ENCODE peak calls at places on chromosomes 4 and X, in six cellular contexts. One of them, this sample, is unnamed.

GRCh38 chrX:24692305-24692704 is 1.4 kb upstream of the POLA1 start:
- DNase-seq in HepG2: no peak
- DNase-seq in SK-N-SH: no peak
- DNase-seq in GM12878: no peak
- DNase-seq in K562: no peak
- DNase-seq in H1: no peak
- DNase-seq in this sample: no peak

GRCh38 chrX:11212741-11213140 is 80.5 kb upstream of the AMELX start:
- DNase-seq in K562: peak
- DNase-seq in SK-N-SH: peak
- DNase-seq in GM12878: no peak
- DNase-seq in H1: no peak
- DNase-seq in HepG2: no peak
- DNase-seq in this sample: no peak

GRCh38 chr4:138788857-138789256 is 226.7 kb upstream of the NOCT start:
- DNase-seq in HepG2: no peak
- DNase-seq in GM12878: no peak
- DNase-seq in K562: peak
- DNase-seq in SK-N-SH: no peak
- DNase-seq in H1: no peak
- DNase-seq in this sample: no peak

GRCh38 chr4:32290102-32290501 is 1569.9 kb downstream of the PCDH7 start:
- DNase-seq in GM12878: no peak
- DNase-seq in HepG2: no peak
- DNase-seq in SK-N-SH: no peak
- DNase-seq in H1: no peak
- DNase-seq in K562: no peak
- DNase-seq in this sample: no peak

GRCh38 chr4:15213415-15213814 is 211.1 kb downstream of the CPEB2 start:
- DNase-seq in GM12878: no peak
- DNase-seq in HepG2: no peak
- DNase-seq in K562: no peak
- DNase-seq in SK-N-SH: no peak
- DNase-seq in H1: no peak
- DNase-seq in this sample: no peak

GRCh38 chr4:127788517-127788916 is 6.4 kb downstream of the HSPA4L start:
- DNase-seq in SK-N-SH: peak
- DNase-seq in GM12878: no peak
- DNase-seq in H1: no peak
- DNase-seq in K562: no peak
- DNase-seq in HepG2: peak
- DNase-seq in this sample: no peak

GRCh38 chr4:155371432-155372043 is 5.2 kb downstream of the MAP9 start:
- DNase-seq in SK-N-SH: peak
- DNase-seq in HepG2: no peak
- DNase-seq in H1: no peak
- DNase-seq in GM12878: no peak
- DNase-seq in K562: no peak
- DNase-seq in this sample: no peak

GRCh38 chrX:38804481-38805293 is 3.4 kb downstream of the MID1IP1 start:
- DNase-seq in K562: peak
- DNase-seq in H1: no peak
- DNase-seq in HepG2: no peak
- DNase-seq in SK-N-SH: peak
- DNase-seq in GM12878: no peak
- DNase-seq in this sample: no peak

GRCh38 chrX:120457766-120458180 is 11.3 kb downstream of the LAMP2 start:
- DNase-seq in SK-N-SH: no peak
- DNase-seq in H1: no peak
- DNase-seq in GM12878: peak
- DNase-seq in HepG2: no peak
- DNase-seq in K562: no peak
- DNase-seq in this sample: peak

GRCh38 chr4:183638436-183638835 is 20.5 kb downstream of the RWDD4 start:
- DNase-seq in GM12878: no peak
- DNase-seq in H1: no peak
- DNase-seq in SK-N-SH: no peak
- DNase-seq in K562: no peak
- DNase-seq in HepG2: no peak
- DNase-seq in this sample: no peak

GRCh38 chr4:53908661-53909078 is 155.7 kb downstream of the CHIC2 start:
- DNase-seq in HepG2: peak
- DNase-seq in K562: peak
- DNase-seq in SK-N-SH: peak
- DNase-seq in H1: no peak
- DNase-seq in GM12878: peak
- DNase-seq in this sample: peak

GRCh38 chr4:61580721-61581377 is 380.7 kb downstream of the ADGRL3 start:
- DNase-seq in H1: no peak
- DNase-seq in K562: no peak
- DNase-seq in HepG2: no peak
- DNase-seq in SK-N-SH: no peak
- DNase-seq in GM12878: no peak
- DNase-seq in this sample: no peak

GRCh38 chr4:57270350-57270749 is 160.2 kb upstream of the IGFBP7 start:
- DNase-seq in K562: no peak
- DNase-seq in GM12878: no peak
- DNase-seq in HepG2: no peak
- DNase-seq in H1: no peak
- DNase-seq in SK-N-SH: no peak
- DNase-seq in this sample: no peak

GRCh38 chr4:164888096-164888495 is 11.1 kb downstream of the APELA start:
- DNase-seq in GM12878: no peak
- DNase-seq in K562: no peak
- DNase-seq in SK-N-SH: no peak
- DNase-seq in H1: no peak
- DNase-seq in HepG2: no peak
- DNase-seq in this sample: no peak

GRCh38 chr4:8599657-8600056 is 7.1 kb downstream of the CPZ start:
- DNase-seq in K562: peak
- DNase-seq in GM12878: no peak
- DNase-seq in HepG2: no peak
- DNase-seq in SK-N-SH: no peak
- DNase-seq in H1: no peak
- DNase-seq in this sample: no peak

GRCh38 chr4:186514271-186514950 is 41.0 kb downstream of the MTNR1A start:
- DNase-seq in GM12878: no peak
- DNase-seq in SK-N-SH: no peak
- DNase-seq in H1: no peak
- DNase-seq in HepG2: no peak
- DNase-seq in K562: no peak
- DNase-seq in this sample: no peak

GRCh38 chr4:2796261-2797187 is 3.6 kb downstream of the SH3BP2 start:
- DNase-seq in HepG2: no peak
- DNase-seq in H1: no peak
- DNase-seq in SK-N-SH: peak
- DNase-seq in GM12878: no peak
- DNase-seq in K562: no peak
- DNase-seq in this sample: no peak

GRCh38 chrX:23782863-23783568 is at the start of gene SAT1:
- DNase-seq in HepG2: peak
- DNase-seq in SK-N-SH: peak
- DNase-seq in K562: peak
- DNase-seq in H1: peak
- DNase-seq in GM12878: peak
- DNase-seq in this sample: peak

GRCh38 chr4:16745009-16745408 is 153.4 kb downstream of the LDB2 start:
- DNase-seq in K562: no peak
- DNase-seq in HepG2: no peak
- DNase-seq in H1: no peak
- DNase-seq in GM12878: no peak
- DNase-seq in SK-N-SH: no peak
- DNase-seq in this sample: no peak

GRCh38 chrX:154785711-154786110 is 19.6 kb downstream of the MPP1 start:
- DNase-seq in GM12878: no peak
- DNase-seq in HepG2: no peak
- DNase-seq in SK-N-SH: no peak
- DNase-seq in H1: no peak
- DNase-seq in K562: no peak
- DNase-seq in this sample: peak

GRCh38 chrX:148316446-148316845 is 184.0 kb upstream of the AFF2 start:
- DNase-seq in SK-N-SH: no peak
- DNase-seq in HepG2: no peak
- DNase-seq in GM12878: no peak
- DNase-seq in H1: no peak
- DNase-seq in K562: no peak
- DNase-seq in this sample: no peak

GRCh38 chr4:71709961-71710360 is 73.9 kb downstream of the GC start:
- DNase-seq in SK-N-SH: no peak
- DNase-seq in HepG2: no peak
- DNase-seq in K562: no peak
- DNase-seq in H1: no peak
- DNase-seq in GM12878: no peak
- DNase-seq in this sample: no peak

GRCh38 chr4:20960291-20960690 is 260.0 kb downstream of the PACRGL start:
- DNase-seq in GM12878: no peak
- DNase-seq in HepG2: no peak
- DNase-seq in SK-N-SH: no peak
- DNase-seq in K562: no peak
- DNase-seq in H1: no peak
- DNase-seq in this sample: no peak

DNA sequence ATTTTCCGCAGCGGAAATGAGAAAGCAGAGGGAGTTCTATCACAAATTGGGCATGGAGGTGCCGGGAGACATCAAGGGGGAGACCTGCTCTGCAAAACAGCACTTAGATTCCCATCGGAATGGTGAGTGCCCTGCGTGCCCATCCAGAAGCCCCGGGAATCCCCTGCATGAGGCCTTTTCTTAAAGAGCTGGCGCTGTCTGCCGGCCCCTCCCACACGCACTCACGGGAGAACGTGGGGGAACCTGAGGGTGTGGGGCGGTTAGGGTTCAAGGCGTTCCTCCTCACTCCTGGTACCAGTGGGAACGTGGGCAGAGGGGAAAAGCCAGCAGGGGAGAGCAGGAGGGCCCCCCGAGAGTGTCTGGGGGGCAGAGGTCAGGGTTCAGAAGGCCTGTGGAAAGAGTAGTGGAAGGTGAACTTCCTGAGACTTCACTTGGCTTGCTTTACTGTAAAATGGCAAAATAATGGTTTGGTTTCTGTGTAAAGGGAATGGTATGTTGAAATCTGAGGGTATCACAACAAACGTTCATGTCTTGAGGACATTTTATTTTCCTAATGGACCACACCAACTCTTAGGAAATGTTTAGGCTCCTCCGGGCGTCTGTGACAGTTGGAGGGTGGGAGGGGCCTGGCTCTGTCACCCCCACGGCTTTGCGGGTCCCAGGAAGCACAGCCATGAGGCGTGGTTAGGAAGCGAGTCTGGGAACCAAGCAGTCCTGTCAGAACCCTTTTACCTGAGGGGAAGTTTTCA is 38.0 kb downstream of the PCGF3 start:
- DNase-seq in HepG2: no peak
- DNase-seq in K562: no peak
- DNase-seq in SK-N-SH: no peak
- DNase-seq in GM12878: no peak
- DNase-seq in H1: no peak
- DNase-seq in this sample: no peak
- TF ChIP-seq GABPA in HepG2: no peak
- TF ChIP-seq GABPA in K562: no peak
- TF ChIP-seq GABPA in SK-N-SH: no peak
- TF ChIP-seq GABPA in GM12878: no peak
- TF ChIP-seq GABPA in H1: no peak
- TF ChIP-seq GABPA in this sample: no peak

DNA sequence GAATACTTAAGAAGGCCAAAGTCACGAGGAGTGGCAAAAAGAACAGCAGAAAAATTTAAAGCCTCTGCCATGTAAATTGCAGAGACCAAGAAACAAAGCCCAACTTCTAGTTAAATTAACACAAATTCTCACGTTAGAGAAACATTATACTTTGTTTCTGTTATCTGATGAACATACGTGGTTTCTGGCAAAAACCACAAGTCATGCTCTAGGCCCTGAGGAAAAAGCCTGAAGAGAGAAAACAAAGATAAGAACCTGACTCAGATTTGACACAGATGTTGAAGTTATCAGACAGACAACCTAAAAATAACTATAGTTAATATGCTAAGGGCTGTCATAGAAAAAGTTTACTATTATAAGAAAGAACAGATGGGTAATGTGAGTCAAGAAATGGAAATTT is 149.1 kb upstream of the PCDH10 start:
- DNase-seq in H1: no peak
- DNase-seq in K562: no peak
- DNase-seq in GM12878: no peak
- DNase-seq in SK-N-SH: no peak
- DNase-seq in HepG2: no peak
- DNase-seq in this sample: no peak
- TF ChIP-seq POLR2AphosphoS5 in H1: no peak
- TF ChIP-seq POLR2AphosphoS5 in K562: no peak
- TF ChIP-seq POLR2AphosphoS5 in GM12878: no peak
- TF ChIP-seq POLR2AphosphoS5 in SK-N-SH: no peak
- TF ChIP-seq POLR2AphosphoS5 in HepG2: no peak
- TF ChIP-seq POLR2AphosphoS5 in this sample: no peak

GRCh38 chr4:81635747-81636146 is 164.0 kb upstream of the RASGEF1B start:
- DNase-seq in SK-N-SH: no peak
- DNase-seq in K562: no peak
- DNase-seq in HepG2: no peak
- DNase-seq in H1: no peak
- DNase-seq in GM12878: peak
- DNase-seq in this sample: peak
- TF ChIP-seq GABPA in SK-N-SH: no peak
- TF ChIP-seq GABPA in K562: no peak
- TF ChIP-seq GABPA in HepG2: no peak
- TF ChIP-seq GABPA in H1: no peak
- TF ChIP-seq GABPA in GM12878: no peak
- TF ChIP-seq GABPA in this sample: no peak

DNA sequence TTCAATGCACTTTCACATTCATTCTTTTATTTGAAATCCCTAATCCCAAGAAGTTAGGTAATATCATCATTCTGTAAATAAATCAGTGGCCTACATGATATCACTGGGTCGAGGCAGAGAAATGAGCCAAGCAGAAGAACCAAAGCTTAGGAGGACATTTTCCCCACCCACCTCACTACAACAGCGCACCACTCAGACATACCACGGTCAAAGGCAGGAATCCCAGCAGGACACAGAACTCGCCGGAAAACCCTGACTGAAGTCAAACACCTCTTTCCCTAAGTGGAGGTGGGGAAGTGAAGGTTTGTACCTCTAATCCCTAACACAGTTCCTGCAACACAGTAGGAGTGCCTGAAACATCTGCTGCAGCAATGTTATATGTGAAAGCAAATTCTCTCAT is 21.5 kb downstream of the RELL1 start:
- DNase-seq in K562: no peak
- DNase-seq in GM12878: no peak
- DNase-seq in HepG2: no peak
- DNase-seq in SK-N-SH: no peak
- DNase-seq in H1: no peak
- DNase-seq in this sample: no peak
- TF ChIP-seq POLR2AphosphoS5 in K562: no peak
- TF ChIP-seq POLR2AphosphoS5 in GM12878: no peak
- TF ChIP-seq POLR2AphosphoS5 in HepG2: no peak
- TF ChIP-seq POLR2AphosphoS5 in SK-N-SH: no peak
- TF ChIP-seq POLR2AphosphoS5 in H1: no peak
- TF ChIP-seq POLR2AphosphoS5 in this sample: no peak

DNA sequence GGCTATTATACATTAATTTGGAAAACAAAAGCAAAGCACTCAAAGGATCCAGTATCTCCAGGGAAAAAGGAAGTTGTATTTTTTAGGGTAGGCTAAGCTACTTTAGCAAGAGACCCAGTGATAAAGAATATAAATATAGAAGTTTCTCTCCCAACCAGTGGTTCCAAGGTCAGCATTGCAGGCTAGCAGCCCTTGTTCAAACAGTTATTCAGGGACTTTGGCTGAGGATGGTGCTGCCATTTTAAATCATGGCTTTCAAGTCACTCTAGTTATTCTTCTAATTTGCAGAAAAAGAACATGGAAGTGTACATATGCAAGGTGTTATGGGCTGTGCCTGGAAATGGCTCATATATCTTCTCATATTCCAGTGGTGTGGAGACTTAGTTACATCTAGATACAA is 9.3 kb downstream of the SCOC start:
- DNase-seq in HepG2: peak
- DNase-seq in GM12878: no peak
- DNase-seq in SK-N-SH: no peak
- DNase-seq in K562: no peak
- DNase-seq in H1: no peak
- DNase-seq in this sample: no peak
- TF ChIP-seq GABPA in HepG2: no peak
- TF ChIP-seq GABPA in GM12878: no peak
- TF ChIP-seq GABPA in SK-N-SH: no peak
- TF ChIP-seq GABPA in K562: no peak
- TF ChIP-seq GABPA in H1: no peak
- TF ChIP-seq GABPA in this sample: no peak